ENCODE peak calls at places on chromosome 3, in six cellular contexts. W is cardiac muscle cell, Q is activated T-cell treated with anti-CD3 and anti-CD28 coated beads for 1 hour, N is AG09319, K is suprapubic skin, P is cardiac septum. O is an unnamed sample.

GRCh38 chr3:197372076-197372661 is 73.8 kb upstream of the DLG1 start:
- DNase-seq in Q (no peak), K (no peak), W (peak), P (no peak), N (peak), O (peak)

GRCh38 chr3:188914556-188914955 is 257.2 kb upstream of the TPRG1 start:
- DNase-seq in Q (no peak), K (no peak), P (no peak), W (peak), N (no peak), O (no peak)

GRCh38 chr3:197174927-197175326 is 123.5 kb downstream of the DLG1 start:
- DNase-seq in K (no peak), W (no peak), P (no peak), N (no peak), Q (no peak), O (no peak)

GRCh38 chr3:46699846-46700523 is 1.2 kb upstream of the TMIE start:
- DNase-seq in N (no peak), W (no peak), P (no peak), K (no peak), Q (no peak), O (no peak)

GRCh38 chr3:133448478-133449122 is 48.7 kb downstream of the BFSP2 start:
- DNase-seq in W (no peak), K (no peak), Q (no peak), N (no peak), P (no peak), O (no peak)

GRCh38 chr3:33219175-33219487 is 521 bp upstream of the SUSD5 start:
- DNase-seq in K (no peak), W (no peak), N (no peak), Q (no peak), P (no peak), O (no peak)

GRCh38 chr3:22835041-22835440 is 368.1 kb upstream of the UBE2E2 start:
- DNase-seq in K (no peak), P (no peak), Q (no peak), W (no peak), N (no peak), O (peak)

GRCh38 chr3:113531826-113532697 is at the start of gene SIDT1:
- DNase-seq in P (peak), W (no peak), N (no peak), Q (peak), K (no peak), O (peak)

GRCh38 chr3:136543385-136543784 is 208.8 kb downstream of the STAG1 start:
- DNase-seq in Q (no peak), W (peak), P (no peak), N (no peak), K (no peak), O (no peak)

GRCh38 chr3:4508048-4508981 is 15.2 kb downstream of the ITPR1 start:
- DNase-seq in P (no peak), Q (no peak), K (no peak), W (no peak), N (no peak), O (peak)

O was measured in mesendoderm.